ENCODE peak calls at places on chromosomes 2 and 18, in ten cellular contexts. N is caudate nucleus; D is body of pancreas; F is brain microvascular endothelial cell; B is foreskin keratinocyte; Z is GM23248; Q is PC-3; K is tibial nerve; T is CD4-positive, CD25-positive, alpha-beta regulatory T cell; V is transverse colon. W is an unnamed sample.

GRCh38 chr2:230885467-230886130 is 20.9 kb downstream of the ITM2C start:
- DNase-seq in Q (no peak), B (no peak), T (no peak), Z (peak), K (no peak), F (peak), V (no peak), N (peak), D (peak), W (no peak)

GRCh38 chr2:128261245-128262128 is 57.2 kb downstream of the HS6ST1 start:
- DNase-seq in Z (no peak), F (no peak), T (no peak), N (no peak), D (no peak), B (no peak), Q (no peak), V (no peak), K (no peak), W (no peak)

GRCh38 chr2:192230864-192231453 is 36.2 kb upstream of the TMEFF2 start:
- DNase-seq in Z (no peak), V (no peak), T (no peak), D (no peak), B (no peak), K (no peak), N (no peak), F (no peak), Q (no peak), W (no peak)

GRCh38 chr2:9844581-9844980 is 1.3 kb downstream of the TAF1B start:
- DNase-seq in D (no peak), Z (peak), K (no peak), T (no peak), N (no peak), V (no peak), B (peak), Q (peak), F (no peak), W (no peak)

GRCh38 chr2:167537743-167538142 is 649.5 kb downstream of the XIRP2 start:
- DNase-seq in B (no peak), F (no peak), N (no peak), T (no peak), V (no peak), K (no peak), Z (no peak), Q (no peak), D (no peak), W (no peak)

GRCh38 chr18:36522503-36522902 is 225.0 kb downstream of the FHOD3 start:
- DNase-seq in T (no peak), B (no peak), F (no peak), Q (no peak), Z (no peak), K (no peak), V (no peak), N (no peak), D (no peak), W (no peak)

GRCh38 chr2:239801404-239802100 is 223.6 kb downstream of the NDUFA10 start:
- DNase-seq in Q (no peak), T (no peak), V (no peak), F (no peak), N (no peak), D (no peak), Z (no peak), K (no peak), B (no peak), W (no peak)

GRCh38 chr2:111673526-111673925 is 210.5 kb downstream of the ANAPC1 start:
- DNase-seq in D (no peak), T (no peak), N (no peak), Z (no peak), K (no peak), Q (no peak), B (no peak), V (no peak), F (no peak), W (no peak)

GRCh38 chr18:57107141-57107832 is 39.6 kb upstream of the BOD1L2 start:
- DNase-seq in B (peak), N (no peak), Q (peak), Z (peak), V (no peak), F (peak), D (no peak), T (no peak), K (no peak), W (no peak)

GRCh38 chr18:48038636-48039035 is 108.2 kb upstream of the SMAD2 start:
- DNase-seq in T (no peak), Z (no peak), D (no peak), B (no peak), F (no peak), K (no peak), N (no peak), V (no peak), Q (no peak), W (no peak)

DNA sequence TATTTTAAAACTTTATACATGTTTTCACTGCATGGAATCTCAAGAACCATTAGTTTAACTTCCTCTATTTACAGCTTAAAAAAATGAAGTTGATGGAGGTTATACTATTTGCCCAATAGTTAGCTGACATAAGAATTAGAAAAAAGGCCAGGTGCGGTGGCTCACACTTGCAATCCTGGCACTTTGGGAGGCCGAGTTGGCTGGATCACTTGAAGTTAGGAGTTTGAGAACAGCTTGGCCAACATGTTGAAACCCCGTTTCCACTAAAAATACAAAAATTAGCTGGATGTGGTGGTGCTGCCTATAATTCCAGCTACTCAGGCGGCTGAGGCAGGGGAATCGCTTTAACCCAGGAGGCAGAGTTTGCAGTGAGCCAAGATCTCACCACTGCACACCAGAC is 125.1 kb upstream of the CDH19 start:
- DNase-seq in Q (no peak), B (no peak), K (no peak), D (no peak), T (no peak), F (no peak), N (no peak), Z (no peak), V (no peak), W (no peak)
- H3K27ac ChIP-seq in Q (no peak), B (no peak), K (peak), D (no peak), T (no peak), F (no peak), N (peak), Z (no peak), V (no peak), W (no peak)

GRCh38 chr2:237629739-237630138 is 2.4 kb downstream of the LRRFIP1 start:
- DNase-seq in K (no peak), Q (peak), F (peak), D (no peak), N (no peak), V (no peak), T (no peak), Z (peak), B (peak), W (peak)

GRCh38 chr2:237631029-237631785 is 3.8 kb downstream of the LRRFIP1 start:
- DNase-seq in B (no peak), N (no peak), V (no peak), Z (peak), F (no peak), T (no peak), Q (no peak), K (no peak), D (no peak), W (no peak)

GRCh38 chr2:237630216-237631000 is 3.0 kb downstream of the LRRFIP1 start:
- DNase-seq in V (no peak), B (no peak), N (no peak), D (no peak), K (no peak), Q (no peak), T (no peak), Z (no peak), F (no peak), W (no peak)

GRCh38 chr2:237632991-237633629 is 5.7 kb downstream of the LRRFIP1 start:
- DNase-seq in V (no peak), N (no peak), F (no peak), Q (no peak), K (no peak), Z (no peak), B (no peak), D (no peak), T (no peak), W (no peak)

DNA sequence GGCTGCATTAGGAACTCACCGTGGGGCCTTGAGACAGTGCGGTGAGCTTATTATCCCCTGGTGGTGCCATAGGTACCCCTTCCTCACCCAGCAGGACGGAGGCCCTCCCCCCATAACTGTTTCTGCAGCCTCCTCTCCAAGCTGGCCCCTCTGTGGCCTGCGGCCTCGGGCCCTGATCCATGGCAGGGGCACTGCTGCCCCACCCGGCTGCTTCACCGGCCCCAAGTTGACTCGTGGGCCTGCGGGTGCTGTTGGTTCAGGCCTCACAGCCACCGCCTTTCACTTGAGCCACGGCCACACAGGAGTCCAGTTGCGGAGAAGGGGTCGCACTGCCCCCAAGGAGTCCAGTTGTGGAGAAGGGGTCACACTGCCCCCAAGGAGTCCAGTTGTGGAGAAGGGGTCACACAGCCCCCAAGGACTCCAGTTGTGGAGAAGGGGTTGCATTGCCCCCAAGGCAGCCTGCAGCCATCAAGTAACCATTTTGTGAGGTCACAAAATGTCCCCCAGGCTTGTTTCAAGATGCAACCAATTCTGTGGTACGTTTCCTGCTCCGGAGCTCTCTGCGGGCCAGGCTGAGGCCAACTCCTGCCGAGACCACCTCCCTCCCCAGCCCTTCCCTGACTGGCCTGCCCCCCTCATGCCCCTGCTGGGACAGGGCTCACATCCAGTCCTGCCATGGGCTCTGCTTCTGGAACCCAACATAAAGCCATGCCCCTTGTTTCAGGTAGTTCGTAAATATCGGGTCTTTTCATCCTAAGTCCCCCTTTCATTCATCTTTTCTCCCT is 4.6 kb downstream of the LRRFIP1 start:
- DNase-seq in Q (no peak), Z (no peak), N (no peak), V (no peak), D (no peak), K (no peak), F (no peak), T (no peak), B (no peak), W (no peak)
- H3K27ac ChIP-seq in Q (no peak), Z (no peak), N (no peak), V (no peak), D (no peak), K (no peak), F (no peak), T (no peak), B (no peak), W (no peak)

DNA sequence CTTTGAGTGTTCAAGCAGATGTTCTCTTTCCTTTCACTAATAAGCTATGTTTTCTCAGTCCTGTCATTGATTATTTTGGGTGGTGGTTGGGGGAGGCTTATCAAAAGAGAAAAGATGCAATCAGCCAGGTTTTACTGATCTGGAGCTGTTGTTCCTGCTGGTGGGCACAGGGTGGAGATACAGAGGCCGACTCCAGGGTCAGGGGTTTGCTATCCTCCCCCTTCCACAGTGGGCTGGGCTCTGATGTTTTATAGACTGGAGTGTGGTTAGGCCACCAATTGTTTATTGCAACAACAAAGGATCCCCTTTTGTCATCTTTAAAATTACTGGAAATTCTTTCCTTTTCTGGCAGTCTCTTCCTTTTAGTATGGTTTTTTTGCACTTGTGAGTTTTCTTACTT is 120.5 kb downstream of the TANC1 start:
- DNase-seq in V (no peak), T (no peak), K (no peak), B (no peak), Z (no peak), N (no peak), D (no peak), F (no peak), Q (no peak), W (no peak)
- H3K27ac ChIP-seq in V (peak), T (no peak), K (peak), B (no peak), Z (no peak), N (no peak), D (no peak), F (no peak), Q (no peak), W (peak)

DNA sequence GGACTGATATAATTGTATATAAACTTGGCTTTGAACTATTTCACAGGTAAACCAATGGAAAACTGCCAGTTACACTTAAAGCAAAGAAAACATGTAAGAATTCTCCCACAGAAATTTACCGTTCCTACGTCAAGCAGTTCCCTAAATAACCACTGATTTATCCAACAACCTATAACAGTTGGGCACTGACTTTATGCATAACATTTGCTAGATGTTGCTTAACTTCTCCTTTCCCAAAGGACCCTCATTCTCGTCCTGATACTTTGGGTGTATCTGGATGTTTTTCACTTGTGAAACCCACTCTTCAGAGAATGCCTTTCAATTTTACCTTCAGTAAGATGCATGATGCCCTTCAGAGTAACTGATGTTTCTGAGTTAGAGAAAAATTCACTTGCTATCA is 43.8 kb downstream of the STAT1 start:
- DNase-seq in B (no peak), F (no peak), K (no peak), T (no peak), V (no peak), D (no peak), Z (no peak), N (no peak), Q (no peak), W (no peak)
- H3K27ac ChIP-seq in B (no peak), F (no peak), K (no peak), T (no peak), V (no peak), D (no peak), Z (peak), N (no peak), Q (no peak), W (no peak)

W was measured in epithelial cell of prostate.